ENCODE peak calls at places on chromosomes 7 and 10, in five cellular contexts. M is stomach; A is A549; F is CD4-positive, CD25-positive, alpha-beta regulatory T cell; H is vagina. X is an unnamed sample. For H3K4me1, the result is how much of the 10 kb centered on the place peaks cover.

GRCh38 chr10:84095821-84096497 is 43.4 kb upstream of the GHITM start:
- DNase-seq in M (no peak), A (no peak), F (no peak), H (no peak), X (no peak)

GRCh38 chr10:34079702-34080484 is 735.2 kb downstream of the PARD3 start:
- DNase-seq in M (no peak), A (no peak), F (no peak), H (peak), X (no peak)

GRCh38 chr10:49135575-49136313 is 1.9 kb upstream of the FAM170B start:
- DNase-seq in M (no peak), A (no peak), F (no peak), H (peak), X (no peak)

GRCh38 chr7:41567350-41568114 is 135.4 kb downstream of the INHBA start:
- DNase-seq in M (no peak), A (no peak), F (no peak), H (no peak), X (no peak)

GRCh38 chr7:3164363-3164762 is 120.7 kb upstream of the CARD11 start:
- DNase-seq in M (peak), A (no peak), F (no peak), H (no peak), X (peak)

GRCh38 chr7:153381275-153382119 is 621.9 kb downstream of the ACTR3B start:
- DNase-seq in M (peak), A (peak), F (no peak), H (peak), X (peak)

GRCh38 chr10:31739759-31740158 is 188.9 kb downstream of the ARHGAP12 start:
- DNase-seq in M (no peak), A (no peak), F (no peak), H (no peak), X (no peak)

GRCh38 chr7:5482020-5482498 is 58.4 kb upstream of the TNRC18 start:
- DNase-seq in M (no peak), A (no peak), F (no peak), H (no peak), X (no peak)

GRCh38 chr7:142785841-142786250 is 15.1 kb downstream of the PRSS2 start:
- DNase-seq in M (no peak), A (no peak), F (peak), H (no peak), X (no peak)

GRCh38 chr7:17696422-17696821 is 243.9 kb downstream of the SNX13 start:
- DNase-seq in M (no peak), A (peak), F (no peak), H (no peak), X (no peak)

GRCh38 chr7:83957333-83957732 is 237.3 kb downstream of the SEMA3A start:
- DNase-seq in M (no peak), A (peak), F (no peak), H (no peak), X (no peak)

GRCh38 chr7:11437987-11438386 is 394.0 kb downstream of the THSD7A start:
- DNase-seq in M (no peak), A (no peak), F (no peak), H (no peak), X (no peak)

GRCh38 chr10:31929260-31929985 is 792 bp upstream of the ARHGAP12 start:
- DNase-seq in M (peak), A (peak), F (peak), H (peak), X (peak)

GRCh38 chr7:90834771-90835170 is 238.7 kb downstream of the CDK14 start:
- DNase-seq in M (no peak), A (no peak), F (no peak), H (no peak), X (no peak)

GRCh38 chr10:62085821-62086220 is 182.8 kb downstream of the RTKN2 start:
- DNase-seq in M (no peak), A (no peak), F (no peak), H (no peak), X (no peak)

GRCh38 chr10:7756360-7756992 is 31.3 kb downstream of the KIN start:
- DNase-seq in M (peak), A (peak), F (peak), H (no peak), X (peak)

GRCh38 chr7:5598769-5599371 is 175.2 kb upstream of the TNRC18 start:
- DNase-seq in M (no peak), A (peak), F (no peak), H (no peak), X (peak)

GRCh38 chr10:118735294-118735693 is 19.5 kb downstream of the CACUL1 start:
- DNase-seq in M (no peak), A (no peak), F (no peak), H (no peak), X (peak)

GRCh38 chr7:24054231-24054630 is 229.8 kb upstream of the NPY start:
- DNase-seq in M (no peak), A (no peak), F (no peak), H (no peak), X (no peak)

GRCh38 chr10:1142596-1142995 is 86.4 kb downstream of the WDR37 start:
- DNase-seq in M (no peak), A (no peak), F (no peak), H (peak), X (no peak)

GRCh38 chr10:78196964-78197363 is 163.3 kb downstream of the RPS24 start:
- DNase-seq in M (no peak), A (peak), F (no peak), H (no peak), X (no peak)

GRCh38 chr10:102322914-102323313 is 72.6 kb upstream of the NFKB2 start:
- DNase-seq in M (no peak), A (no peak), F (peak), H (no peak), X (no peak)

GRCh38 chr10:53754851-53755250 is 982.3 kb upstream of the MBL2 start:
- DNase-seq in M (no peak), A (no peak), F (no peak), H (no peak), X (no peak)

GRCh38 chr10:73857446-73857845 is 16.9 kb downstream of the CAMK2G start:
- DNase-seq in M (no peak), A (no peak), F (no peak), H (no peak), X (no peak)

GRCh38 chr10:116753759-116754158 is 11.4 kb upstream of the HSPA12A start:
- DNase-seq in M (no peak), A (no peak), F (no peak), H (no peak), X (no peak)

GRCh38 chr10:17816208-17816607 is 7.1 kb downstream of the MRC1 start:
- DNase-seq in M (no peak), A (no peak), F (no peak), H (no peak), X (no peak)

GRCh38 chr10:17814981-17815380 is 5.8 kb downstream of the MRC1 start:
- DNase-seq in M (no peak), A (no peak), F (no peak), H (no peak), X (no peak)

GRCh38 chr10:17808971-17809841 is at the start of gene MRC1:
- DNase-seq in M (no peak), A (no peak), F (no peak), H (no peak), X (no peak)

GRCh38 chr10:17805921-17806577 is 3.1 kb upstream of the MRC1 start:
- DNase-seq in M (no peak), A (peak), F (peak), H (no peak), X (peak)

GRCh38 chr10:17811466-17811865 is 2.3 kb downstream of the MRC1 start:
- DNase-seq in M (no peak), A (no peak), F (no peak), H (no peak), X (no peak)
- H3K4me1 ChIP-seq in M (under half), A (under half), F (under half), H (under half), X (under half)

DNA sequence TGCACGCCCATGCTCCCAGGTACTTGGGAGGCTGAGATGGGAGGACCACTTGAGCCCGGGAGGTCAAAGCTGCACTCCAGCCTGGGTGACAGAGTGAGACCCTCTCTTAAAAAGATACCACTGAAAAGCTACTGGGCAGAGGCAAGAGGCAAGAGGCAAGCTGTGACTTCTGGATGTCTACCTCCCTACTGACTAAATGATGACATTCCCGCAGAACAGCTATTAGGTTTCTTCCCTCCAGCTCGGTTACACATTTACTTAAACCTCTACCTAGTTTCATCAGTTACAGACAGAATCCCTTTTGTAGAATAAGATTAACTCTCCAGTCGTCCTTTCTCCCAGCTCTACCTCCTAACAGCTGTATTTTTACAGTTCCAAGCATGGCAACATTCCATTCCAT is 21.2 kb downstream of the RHEB start:
- DNase-seq in M (no peak), A (no peak), F (no peak), H (no peak), X (no peak)
- H3K27ac ChIP-seq in M (no peak), A (no peak), F (no peak), H (no peak), X (no peak)

GRCh38 chr7:1085910-1086421 is 1.9 kb upstream of the GPER1 start:
- DNase-seq in M (no peak), A (no peak), F (no peak), H (no peak), X (no peak)
- H3K4me3 ChIP-seq in M (no peak), A (no peak), F (no peak), H (no peak), X (no peak)

GRCh38 chr7:98282727-98283126 is 1.2 kb downstream of the BRI3 start:
- DNase-seq in M (no peak), A (no peak), F (no peak), H (no peak), X (no peak)
- H3K4me1 ChIP-seq in M (half or more), A (half or more), F (under half), H (half or more), X (under half)

GRCh38 chr7:128217030-128217805 is 23.9 kb upstream of the LEP start:
- DNase-seq in M (no peak), A (peak), F (no peak), H (no peak), X (peak)
- H3K27ac ChIP-seq in M (peak), A (no peak), F (no peak), H (no peak), X (no peak)

GRCh38 chr10:103969436-103969835 is 2.5 kb downstream of the SLK start:
- DNase-seq in M (no peak), A (no peak), F (no peak), H (no peak), X (no peak)
- H3K4me3 ChIP-seq in M (peak), A (peak), F (peak), H (peak), X (peak)

DNA sequence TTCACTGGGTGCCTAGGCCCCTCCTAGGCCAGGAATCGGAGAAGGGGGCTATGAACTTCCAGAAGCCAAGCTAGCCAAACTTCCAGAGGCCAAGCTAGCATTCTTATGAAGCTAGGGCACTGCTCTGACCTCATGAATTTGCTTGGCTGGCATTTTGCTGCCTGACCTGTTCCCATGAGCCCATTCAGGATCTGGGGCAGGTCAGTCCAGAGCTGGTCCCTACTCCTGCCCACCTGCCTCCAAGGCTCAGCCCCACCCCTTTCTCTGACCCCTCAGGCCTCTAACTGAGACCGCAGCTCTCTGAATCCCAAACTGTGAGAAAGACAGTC is 1.3 kb upstream of the PPIF start:
- DNase-seq in M (no peak), A (no peak), F (no peak), H (no peak), X (no peak)
- H3K4me1 ChIP-seq in M (half or more), A (under half), F (under half), H (under half), X (under half)

DNA sequence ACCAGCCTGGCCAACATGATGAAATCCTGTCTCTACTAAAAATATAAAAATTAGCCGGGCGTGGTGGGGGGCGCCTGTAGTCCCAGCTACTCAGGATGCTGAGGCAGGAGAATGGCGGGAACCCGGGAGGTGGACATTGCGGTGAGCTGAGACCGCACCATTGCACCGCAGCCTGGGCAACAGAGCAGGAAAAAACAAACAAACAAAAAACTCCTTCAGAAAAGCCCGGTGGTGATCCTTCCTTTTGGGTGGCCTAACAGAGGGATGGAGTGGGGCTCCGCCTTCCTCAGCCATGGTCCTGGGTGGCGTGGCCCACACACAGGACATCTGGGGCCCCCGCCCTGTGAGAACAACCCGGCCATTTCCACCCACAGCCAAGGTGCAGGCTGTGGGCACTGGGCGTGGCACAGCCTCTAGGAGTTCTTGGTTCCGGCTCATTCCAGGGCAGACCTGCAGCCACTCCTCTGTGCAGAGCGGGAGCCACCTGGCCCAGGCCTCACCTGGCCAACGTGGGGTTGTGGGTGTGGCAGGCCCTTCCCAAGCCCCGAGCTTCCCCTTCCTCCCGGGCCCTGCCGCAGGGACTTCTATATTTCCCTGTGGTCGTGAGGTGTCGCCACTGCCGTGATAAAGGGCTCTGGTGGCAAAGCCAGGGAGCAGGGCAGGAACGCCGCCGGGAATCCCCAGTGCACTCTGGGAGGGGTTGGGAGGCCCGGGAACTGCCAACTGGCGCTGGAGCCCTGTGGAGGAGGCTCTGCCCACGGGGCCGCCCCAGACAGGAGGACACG is 37.6 kb downstream of the GET4 start:
- DNase-seq in M (peak), A (no peak), F (no peak), H (no peak), X (no peak)
- H3K27ac ChIP-seq in M (peak), A (no peak), F (no peak), H (no peak), X (no peak)

DNA sequence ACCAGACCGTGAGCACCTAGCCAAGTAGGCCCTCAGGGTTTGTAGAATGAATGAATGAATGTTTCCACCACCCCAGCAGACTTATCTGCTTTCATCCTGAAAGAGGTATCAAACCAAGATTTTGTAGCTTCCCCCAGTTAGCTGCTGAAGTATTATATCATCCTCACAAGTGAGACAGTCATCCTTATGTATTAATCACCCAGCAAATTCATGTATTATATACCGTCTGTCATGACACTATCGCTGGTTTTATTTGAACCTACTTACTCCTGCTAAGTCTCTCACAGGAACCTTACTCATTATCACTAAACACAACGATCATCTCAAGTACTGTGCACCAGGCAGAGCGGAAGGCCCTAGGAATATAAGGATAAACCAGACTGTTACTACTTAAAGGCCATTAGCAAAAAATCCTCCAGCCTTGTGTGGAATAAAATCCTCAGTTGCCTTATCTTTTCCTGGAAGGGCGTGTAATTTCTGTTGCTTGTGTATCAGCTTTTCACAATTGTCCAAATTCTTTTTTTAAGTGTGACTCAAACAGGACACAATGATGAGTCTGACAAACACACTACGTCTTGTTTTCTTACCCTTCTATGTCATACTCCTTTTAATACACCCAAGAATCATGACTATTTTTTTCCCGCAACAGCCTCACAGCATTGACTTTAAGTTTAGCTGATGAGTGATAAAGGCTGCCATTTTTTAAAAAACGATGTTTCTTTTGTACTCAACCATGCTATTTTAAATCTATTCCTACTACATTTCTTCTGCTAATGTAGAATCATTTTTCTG is 176.1 kb upstream of the KLF14 start:
- DNase-seq in M (no peak), A (no peak), F (no peak), H (no peak), X (no peak)
- H3K4me3 ChIP-seq in M (peak), A (peak), F (peak), H (no peak), X (no peak)

X was measured in endodermal cell.